ENCODE peak calls at places on chromosome 17, in seven cellular contexts. Y is mucosa of descending colon; Q is stimulated activated naive B cell treated with anti-CD40 and anti-IgM and Interleukin-4, amounts not matched to agents 10 μg/mL and 1 μg/mL and 100 μg/mL, for 72 hours; N is HT1080; M is activated naive CD4-positive, alpha-beta T cell treated with Interleukin-2 at 50 U/mL for 16 hours; S is stimulated activated CD8-positive, alpha-beta memory T cell treated with anti-CD3 and anti-CD28 coated beads, Interleukin-12 subunit alpha, Interleukin-12 subunit beta, amount 100 ng/mL, for 4 hours; L is tibial artery. G is an unnamed sample.

GRCh38 chr17:151886-152859 is 14.8 kb downstream of the SCGB1C2 start:
- DNase-seq in Y (peak; percentile 27), Q (no peak), N (no peak), M (no peak), S (no peak), L (peak; percentile 59), G (no peak)

GRCh38 chr17:74960739-74961342 is 11.7 kb downstream of the HID1 start:
- DNase-seq in Y (no peak), Q (peak; percentile 39), N (peak; percentile 88), M (peak; percentile 50), S (no peak), L (no peak), G (peak; percentile 39)

GRCh38 chr17:80986046-80986445 is 5.6 kb upstream of the CHMP6 start:
- DNase-seq in Y (peak; percentile 17), Q (no peak), N (no peak), M (no peak), S (no peak), L (no peak), G (no peak)

GRCh38 chr17:18094409-18094807 is 6.7 kb downstream of the DRG2 start:
- DNase-seq in Y (no peak), Q (no peak), N (no peak), M (no peak), S (no peak), L (no peak), G (no peak)

GRCh38 chr17:65137076-65137935 is at the start of gene RGS9:
- DNase-seq in Y (peak; percentile 88), Q (peak; percentile 80), N (peak; percentile 67), M (peak; percentile 84), S (peak; percentile 75), L (peak; percentile 91), G (peak; percentile 80)

GRCh38 chr17:40298726-40299125 is 10.3 kb upstream of the RARA start:
- DNase-seq in Y (no peak), Q (no peak), N (no peak), M (no peak), S (no peak), L (no peak), G (no peak)

GRCh38 chr17:62950067-62950466 is 16.0 kb upstream of the TANC2 start:
- DNase-seq in Y (no peak), Q (no peak), N (peak; percentile 23), M (no peak), S (no peak), L (no peak), G (no peak)

GRCh38 chr17:55635253-55635766 is 87.4 kb downstream of the TMEM100 start:
- DNase-seq in Y (no peak), Q (no peak), N (no peak), M (no peak), S (no peak), L (no peak), G (no peak)

GRCh38 chr17:67171560-67171959 is 73.4 kb downstream of the HELZ start:
- DNase-seq in Y (no peak), Q (no peak), N (no peak), M (no peak), S (no peak), L (no peak), G (no peak)

GRCh38 chr17:72555052-72555451 is 434.2 kb downstream of the SOX9 start:
- DNase-seq in Y (no peak), Q (no peak), N (no peak), M (no peak), S (no peak), L (no peak), G (no peak)

GRCh38 chr17:522912-523311 is 170.3 kb upstream of the RPH3AL start:
- DNase-seq in Y (no peak), Q (no peak), N (no peak), M (no peak), S (no peak), L (no peak), G (no peak)

GRCh38 chr17:13597723-13598347 is 3.9 kb downstream of the HS3ST3A1 start:
- DNase-seq in Y (no peak), Q (peak; percentile 8), N (peak; percentile 75), M (peak; percentile 33), S (no peak), L (no peak), G (peak; percentile 31)

GRCh38 chr17:45305532-45306087 is 11.2 kb downstream of the MAP3K14 start:
- DNase-seq in Y (peak; percentile 4), Q (no peak), N (peak; percentile 73), M (no peak), S (no peak), L (no peak), G (no peak)

GRCh38 chr17:59643159-59643857 is 23.6 kb downstream of the CLTC start:
- DNase-seq in Y (no peak), Q (no peak), N (no peak), M (no peak), S (no peak), L (no peak), G (no peak)

GRCh38 chr17:64611374-64611773 is 50.7 kb downstream of the SMURF2 start:
- DNase-seq in Y (no peak), Q (no peak), N (no peak), M (no peak), S (no peak), L (no peak), G (no peak)

GRCh38 chr17:40095944-40096791 is 4.2 kb downstream of the NR1D1 start:
- DNase-seq in Y (peak; percentile 85), Q (peak; percentile 93), N (no peak), M (peak; percentile 80), S (peak; percentile 57), L (no peak), G (peak; percentile 80)

GRCh38 chr17:41687828-41688640 is 651 bp upstream of the EIF1 start:
- DNase-seq in Y (peak; percentile 73), Q (no peak), N (peak; percentile 70), M (peak; percentile 65), S (peak; percentile 27), L (peak; percentile 78), G (peak; percentile 45)

GRCh38 chr17:32006957-32007462 is at the start of gene LRRC37B:
- DNase-seq in Y (peak; percentile 92), Q (peak; percentile 86), N (peak; percentile 82), M (peak; percentile 91), S (peak; percentile 78), L (peak; percentile 92), G (peak; percentile 93)

GRCh38 chr17:50361561-50362480 is 11.2 kb downstream of the MRPL27 start:
- DNase-seq in Y (no peak), Q (peak; percentile 23), N (peak; percentile 58), M (peak; percentile 59), S (no peak), L (no peak), G (peak; percentile 47)

GRCh38 chr17:12964840-12965239 is 53.0 kb downstream of the ELAC2 start:
- DNase-seq in Y (no peak), Q (no peak), N (no peak), M (no peak), S (no peak), L (no peak), G (no peak)

GRCh38 chr17:64240741-64241347 is 22.2 kb downstream of the TEX2 start:
- DNase-seq in Y (no peak), Q (no peak), N (no peak), M (no peak), S (no peak), L (peak; percentile 84), G (no peak)

GRCh38 chr17:33178641-33179040 is 114.5 kb downstream of the ASIC2 start:
- DNase-seq in Y (no peak), Q (no peak), N (no peak), M (no peak), S (no peak), L (no peak), G (no peak)

GRCh38 chr17:59221159-59221847 is 992 bp downstream of the GDPD1 start:
- DNase-seq in Y (peak; percentile 58), Q (no peak), N (no peak), M (no peak), S (no peak), L (no peak), G (no peak)

GRCh38 chr17:40487371-40488020 is 13.9 kb downstream of the TNS4 start:
- DNase-seq in Y (no peak), Q (no peak), N (no peak), M (no peak), S (no peak), L (no peak), G (no peak)

GRCh38 chr17:4565209-4566141 is 5.1 kb upstream of the GGT6 start:
- DNase-seq in Y (peak; percentile 75), Q (no peak), N (peak; percentile 52), M (peak; percentile 55), S (no peak), L (peak; percentile 72), G (peak; percentile 64)

GRCh38 chr17:75639771-75640555 is 6.7 kb downstream of the SMIM5 start:
- DNase-seq in Y (peak; percentile 73), Q (no peak), N (no peak), M (no peak), S (no peak), L (no peak), G (no peak)

GRCh38 chr17:7579001-7579838 is at the start of gene CD68:
- DNase-seq in Y (peak; percentile 82), Q (peak; percentile 83), N (peak; percentile 99), M (peak; percentile 78), S (peak; percentile 55), L (peak; percentile 89), G (peak; percentile 84)

GRCh38 chr17:78341559-78342437 is 18.1 kb downstream of the SOCS3 start:
- DNase-seq in Y (peak; percentile 85), Q (no peak), N (peak; percentile 59), M (peak; percentile 15), S (no peak), L (peak; percentile 90), G (no peak)

G was measured in stimulated activated naive CD8-positive, alpha-beta T cell treated with anti-CD3 and anti-CD28 coated beads, Interleukin-15, amount 100 ng/mL, for 72 hours.